ENCODE peak calls at places on chromosomes 7 and 10, in four cellular contexts. S, L, H and I are unnamed samples. For H3K4me1, the result is how much of the 10 kb centered on the place peaks cover.

GRCh38 chr10:3729397-3729796 is 55.6 kb downstream of the KLF6 start:
- DNase-seq in S (no peak), L (peak), H (no peak), I (no peak)

GRCh38 chr7:125423444-125424155 is 494.0 kb upstream of the POT1 start:
- DNase-seq in S (no peak), L (no peak), H (no peak), I (no peak)

GRCh38 chr10:102729090-102730026 is 14.4 kb upstream of the WBP1L start:
- DNase-seq in S (peak), L (peak), H (no peak), I (peak)

GRCh38 chr7:43318188-43318587 is 205.7 kb downstream of the HECW1 start:
- DNase-seq in S (no peak), L (no peak), H (no peak), I (no peak)

GRCh38 chr7:107029061-107029763 is 15.3 kb upstream of the PRKAR2B start:
- DNase-seq in S (no peak), L (peak), H (no peak), I (no peak)

GRCh38 chr10:132351611-132352010 is 19.6 kb downstream of the LRRC27 start:
- DNase-seq in S (no peak), L (no peak), H (no peak), I (no peak)

GRCh38 chr7:109926738-109927137 is 1164.2 kb upstream of the LRRN3 start:
- DNase-seq in S (no peak), L (no peak), H (no peak), I (no peak)

GRCh38 chr10:103829838-103830465 is 25.4 kb downstream of the SH3PXD2A start:
- DNase-seq in S (no peak), L (no peak), H (no peak), I (peak)

GRCh38 chr10:72834183-72834825 is 59.2 kb upstream of the OIT3 start:
- DNase-seq in S (no peak), L (peak), H (peak), I (peak)

GRCh38 chr7:108307246-108307982 is 148.8 kb downstream of the NRCAM start:
- DNase-seq in S (no peak), L (no peak), H (no peak), I (no peak)

GRCh38 chr7:37818023-37818422 is 30.4 kb upstream of the NME8 start:
- DNase-seq in S (no peak), L (no peak), H (no peak), I (no peak)

GRCh38 chr10:87547734-87548311 is 43.1 kb downstream of the MINPP1 start:
- DNase-seq in S (no peak), L (peak), H (no peak), I (no peak)

GRCh38 chr10:100669616-100670015 is 75.8 kb upstream of the PAX2 start:
- DNase-seq in S (no peak), L (no peak), H (no peak), I (no peak)

GRCh38 chr10:97319671-97320479 is 804 bp downstream of the FRAT1 start:
- DNase-seq in S (peak), L (no peak), H (peak), I (peak)

GRCh38 chr10:105706281-105707026 is 1065.4 kb downstream of the SORCS3 start:
- DNase-seq in S (no peak), L (no peak), H (no peak), I (no peak)

GRCh38 chr10:43130756-43131155 is 7.5 kb upstream of the CSGALNACT2 start:
- DNase-seq in S (peak), L (no peak), H (no peak), I (no peak)

GRCh38 chr10:71355886-71356285 is 36.8 kb downstream of the SLC29A3 start:
- DNase-seq in S (no peak), L (no peak), H (no peak), I (no peak)

GRCh38 chr7:159105845-159106614 is 38.6 kb downstream of the VIPR2 start:
- DNase-seq in S (peak), L (no peak), H (no peak), I (peak)

GRCh38 chr10:26249681-26250080 is 33.1 kb downstream of the GAD2 start:
- DNase-seq in S (no peak), L (no peak), H (no peak), I (no peak)

GRCh38 chr10:59563506-59563905 is 146.1 kb downstream of the SLC16A9 start:
- DNase-seq in S (no peak), L (no peak), H (no peak), I (no peak)

GRCh38 chr10:4701016-4701415 is 125.0 kb upstream of the AKR1E2 start:
- DNase-seq in S (no peak), L (no peak), H (no peak), I (no peak)

GRCh38 chr7:47581442-47581820 is 480 bp downstream of the TNS3 start:
- DNase-seq in S (no peak), L (no peak), H (no peak), I (peak)

GRCh38 chr7:35630573-35630972 is 64.4 kb downstream of the HERPUD2 start:
- DNase-seq in S (no peak), L (peak), H (no peak), I (no peak)

GRCh38 chr7:149620961-149621360 is 123.4 kb upstream of the ZNF746 start:
- DNase-seq in S (no peak), L (no peak), H (no peak), I (no peak)

GRCh38 chr7:121480566-121481335 is 84.6 kb upstream of the FAM3C start:
- DNase-seq in S (no peak), L (no peak), H (no peak), I (peak)

GRCh38 chr7:42237162-42237821 is at the start of gene GLI3:
- DNase-seq in S (peak), L (peak), H (no peak), I (peak)

GRCh38 chr7:19296617-19297016 is 151.4 kb upstream of the FERD3L start:
- DNase-seq in S (no peak), L (no peak), H (no peak), I (no peak)

GRCh38 chr10:115402690-115403089 is 309.5 kb downstream of the ATRNL1 start:
- DNase-seq in S (no peak), L (peak), H (no peak), I (no peak)

GRCh38 chr10:15124190-15124589 is 27.0 kb downstream of the RPP38 start:
- DNase-seq in S (no peak), L (no peak), H (no peak), I (no peak)

GRCh38 chr10:43383204-43383971 is 12.0 kb downstream of the FXYD4 start:
- DNase-seq in S (no peak), L (no peak), H (no peak), I (no peak)

GRCh38 chr7:66033471-66034385 is 41.9 kb upstream of the ASL start:
- DNase-seq in S (no peak), L (peak), H (no peak), I (no peak)

GRCh38 chr10:91901784-91902677 is 7.3 kb downstream of the FGFBP3 start:
- DNase-seq in S (no peak), L (peak), H (no peak), I (peak)

GRCh38 chr7:150406565-150407421 is 27.7 kb downstream of the ZNF775 start:
- DNase-seq in S (no peak), L (peak), H (no peak), I (no peak)

GRCh38 chr7:93030605-93031225 is 87.1 kb downstream of the SAMD9 start:
- DNase-seq in S (no peak), L (no peak), H (no peak), I (no peak)

GRCh38 chr10:88115406-88115805 is 252.0 kb downstream of the PTEN start:
- DNase-seq in S (no peak), L (no peak), H (no peak), I (no peak)

GRCh38 chr7:28790467-28790866 is 167.7 kb downstream of the TRIL start:
- DNase-seq in S (no peak), L (no peak), H (no peak), I (no peak)

GRCh38 chr7:7100432-7100849 is 81.9 kb upstream of the C1GALT1 start:
- DNase-seq in S (peak), L (no peak), H (peak), I (peak)

GRCh38 chr7:121960678-121961461 is 87.9 kb downstream of the PTPRZ1 start:
- DNase-seq in S (peak), L (peak), H (peak), I (peak)

GRCh38 chr10:113971349-113971973 is 72.2 kb upstream of the ADRB1 start:
- DNase-seq in S (no peak), L (no peak), H (no peak), I (no peak)

GRCh38 chr7:128450913-128451312 is 4.8 kb upstream of the HILPDA start:
- DNase-seq in S (no peak), L (no peak), H (no peak), I (no peak)

GRCh38 chr7:128447944-128448556 is 7.6 kb upstream of the HILPDA start:
- DNase-seq in S (no peak), L (no peak), H (no peak), I (no peak)

GRCh38 chr7:128450409-128450808 is 5.3 kb upstream of the HILPDA start:
- DNase-seq in S (no peak), L (no peak), H (no peak), I (no peak)

GRCh38 chr7:128446306-128446705 is 9.4 kb upstream of the HILPDA start:
- DNase-seq in S (no peak), L (no peak), H (no peak), I (no peak)

DNA sequence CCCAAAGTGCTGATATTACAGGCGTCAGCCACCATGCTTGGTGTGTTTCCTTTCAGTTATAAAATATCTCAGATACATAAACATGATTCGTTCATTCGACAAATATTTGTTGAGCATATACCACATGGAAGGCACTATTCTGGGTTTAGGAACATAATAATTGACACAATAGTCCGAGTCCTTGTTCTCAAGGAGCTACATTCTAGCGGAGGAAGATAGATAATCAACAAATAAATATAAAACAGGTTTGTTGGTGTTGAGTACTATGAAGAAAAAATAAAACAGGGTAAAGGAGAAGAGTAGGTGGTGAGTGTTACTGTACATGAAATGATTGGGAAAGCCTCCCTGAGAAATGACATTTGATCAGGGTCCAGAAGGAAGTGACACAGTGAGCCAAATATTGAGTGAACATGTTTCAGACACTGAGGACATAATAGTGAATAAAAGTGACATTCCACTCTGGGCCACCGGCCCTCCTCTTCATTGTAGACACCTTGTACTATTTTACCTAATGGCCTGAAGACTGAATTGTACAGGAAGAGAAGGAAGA is 6.9 kb upstream of the HILPDA start:
- DNase-seq in S (no peak), L (no peak), H (no peak), I (no peak)
- H4K5ac ChIP-seq in S (no peak), L (no peak), H (no peak), I (no peak)

GRCh38 chr10:62069452-62070191 is 168.1 kb downstream of the ARID5B start:
- DNase-seq in S (no peak), L (no peak), H (no peak), I (no peak)
- H3K27ac ChIP-seq in S (no peak), L (no peak), H (no peak), I (no peak)

GRCh38 chr10:86300931-86301330 is 65.7 kb downstream of the GRID1 start:
- DNase-seq in S (peak), L (no peak), H (no peak), I (no peak)
- H3K4me1 ChIP-seq in S (under half), L (under half), H (under half), I (under half)

GRCh38 chr7:15778191-15778590 is 91.7 kb upstream of the MEOX2 start:
- DNase-seq in S (no peak), L (no peak), H (no peak), I (no peak)
- H4K5ac ChIP-seq in S (no peak), L (no peak), H (no peak), I (no peak)

GRCh38 chr10:94111367-94111766 is 117.6 kb downstream of the PLCE1 start:
- DNase-seq in S (no peak), L (no peak), H (no peak), I (no peak)
- H3K27ac ChIP-seq in S (no peak), L (no peak), H (no peak), I (no peak)

GRCh38 chr7:139658919-139659675 is 118.7 kb downstream of the HIPK2 start:
- DNase-seq in S (no peak), L (no peak), H (no peak), I (no peak)

GRCh38 chr7:139654270-139655181 is 123.3 kb downstream of the HIPK2 start:
- DNase-seq in S (no peak), L (no peak), H (no peak), I (no peak)

GRCh38 chr7:139655305-139655704 is 122.5 kb downstream of the HIPK2 start:
- DNase-seq in S (no peak), L (no peak), H (no peak), I (no peak)

GRCh38 chr7:139657749-139658148 is 120.0 kb downstream of the HIPK2 start:
- DNase-seq in S (no peak), L (no peak), H (no peak), I (no peak)

GRCh38 chr7:139656387-139656786 is 121.4 kb downstream of the HIPK2 start:
- DNase-seq in S (no peak), L (no peak), H (no peak), I (no peak)
- H3K4me1 ChIP-seq in S (under half), L (under half), H (under half), I (under half)